ENCODE peak calls at places on chromosomes 6 and 20, in four cellular contexts. W is stimulated activated naive CD8-positive, alpha-beta T cell treated with anti-CD3 and anti-CD28 coated beads, Interleukin-15, Interleukin-2, amounts not matched to agents 100 U/mL and 50 U/mL, for 24 hours; Q is stimulated activated CD4-positive, alpha-beta T cell treated with anti-CD3 and anti-CD28 coated beads, Interleukin-4, amount 100 ng/mL, for 1 hour; E is HT-29. M is an unnamed sample.

GRCh38 chr6:147738516-147739187 is 230.2 kb downstream of the SAMD5 start:
- DNase-seq in W (no peak), Q (no peak), E (no peak), M (no peak)

GRCh38 chr6:157068691-157069228 is 254.6 kb downstream of the TMEM242 start:
- DNase-seq in W (no peak), Q (no peak), E (no peak), M (no peak)

GRCh38 chr20:56978475-56978874 is 288.0 kb downstream of the BMP7 start:
- DNase-seq in W (no peak), Q (no peak), E (no peak), M (no peak)

GRCh38 chr6:125789576-125790402 is 971 bp upstream of the NCOA7 start:
- DNase-seq in W (peak), Q (peak), E (peak), M (peak)

GRCh38 chr6:169452117-169452868 is 198.6 kb upstream of the THBS2 start:
- DNase-seq in W (no peak), Q (no peak), E (no peak), M (no peak)

GRCh38 chr6:884570-884969 is 191.6 kb upstream of the EXOC2 start:
- DNase-seq in W (no peak), Q (no peak), E (peak), M (no peak)

GRCh38 chr20:58753267-58753928 is 60.8 kb downstream of the NPEPL1 start:
- DNase-seq in W (no peak), Q (no peak), E (no peak), M (no peak)

GRCh38 chr20:63735859-63736718 is at the start of gene LIME1:
- DNase-seq in W (peak), Q (peak), E (peak), M (no peak)

GRCh38 chr6:111552241-111552744 is 53.4 kb downstream of the TRAF3IP2 start:
- DNase-seq in W (no peak), Q (no peak), E (peak), M (no peak)

GRCh38 chr6:127148511-127148910 is 30.0 kb downstream of the RSPO3 start:
- DNase-seq in W (no peak), Q (no peak), E (no peak), M (no peak)

GRCh38 chr6:9126845-9127560 is 691.7 kb upstream of the SLC35B3 start:
- DNase-seq in W (no peak), Q (no peak), E (no peak), M (no peak)

GRCh38 chr20:45873409-45874116 is 7.5 kb upstream of the ZSWIM1 start:
- DNase-seq in W (no peak), Q (no peak), E (no peak), M (no peak)

GRCh38 chr20:56380375-56380774 is 11.6 kb downstream of the AURKA start:
- DNase-seq in W (no peak), Q (no peak), E (no peak), M (no peak)

GRCh38 chr6:167965602-167966539 is 31.6 kb upstream of the KIF25 start:
- DNase-seq in W (no peak), Q (no peak), E (no peak), M (no peak)